ENCODE peak calls at places on chromosomes 5 and 9, in five cellular contexts. C is GM23338; E is PC-9; P is naive thymus-derived CD4-positive, alpha-beta T cell; T is NT2/D1. R is an unnamed sample.

GRCh38 chr9:106288689-106289088 is 574.3 kb upstream of the ZNF462 start:
- DNase-seq in P (no peak), E (no peak), C (no peak), T (no peak), R (no peak)

GRCh38 chr5:122656107-122656506 is 118.8 kb upstream of the SNX2 start:
- DNase-seq in P (no peak), T (no peak), C (no peak), E (no peak), R (no peak)

GRCh38 chr9:134724231-134724911 is 82.8 kb downstream of the COL5A1 start:
- DNase-seq in C (no peak), P (no peak), T (no peak), E (no peak), R (no peak)

GRCh38 chr5:16888694-16889124 is 47.4 kb downstream of the MYO10 start:
- DNase-seq in C (no peak), T (no peak), E (peak; percentile 63), P (no peak), R (no peak)

GRCh38 chr5:52685621-52686370 is 101.9 kb upstream of the ITGA1 start:
- DNase-seq in T (no peak), E (no peak), P (no peak), C (peak; percentile 49), R (no peak)

GRCh38 chr9:4301302-4301701 is 1.4 kb upstream of the GLIS3 start:
- DNase-seq in P (no peak), E (peak; percentile 53), C (no peak), T (no peak), R (peak; percentile 40)

GRCh38 chr5:15789661-15790060 is 289.7 kb downstream of the FBXL7 start:
- DNase-seq in T (no peak), E (no peak), P (no peak), C (no peak), R (no peak)

GRCh38 chr5:169762338-169763095 is 125.4 kb downstream of the DOCK2 start:
- DNase-seq in E (no peak), T (no peak), P (no peak), C (no peak), R (no peak)

GRCh38 chr9:5518061-5518936 is 8.0 kb downstream of the PDCD1LG2 start:
- DNase-seq in E (no peak), P (no peak), C (no peak), T (no peak), R (no peak)

DNA sequence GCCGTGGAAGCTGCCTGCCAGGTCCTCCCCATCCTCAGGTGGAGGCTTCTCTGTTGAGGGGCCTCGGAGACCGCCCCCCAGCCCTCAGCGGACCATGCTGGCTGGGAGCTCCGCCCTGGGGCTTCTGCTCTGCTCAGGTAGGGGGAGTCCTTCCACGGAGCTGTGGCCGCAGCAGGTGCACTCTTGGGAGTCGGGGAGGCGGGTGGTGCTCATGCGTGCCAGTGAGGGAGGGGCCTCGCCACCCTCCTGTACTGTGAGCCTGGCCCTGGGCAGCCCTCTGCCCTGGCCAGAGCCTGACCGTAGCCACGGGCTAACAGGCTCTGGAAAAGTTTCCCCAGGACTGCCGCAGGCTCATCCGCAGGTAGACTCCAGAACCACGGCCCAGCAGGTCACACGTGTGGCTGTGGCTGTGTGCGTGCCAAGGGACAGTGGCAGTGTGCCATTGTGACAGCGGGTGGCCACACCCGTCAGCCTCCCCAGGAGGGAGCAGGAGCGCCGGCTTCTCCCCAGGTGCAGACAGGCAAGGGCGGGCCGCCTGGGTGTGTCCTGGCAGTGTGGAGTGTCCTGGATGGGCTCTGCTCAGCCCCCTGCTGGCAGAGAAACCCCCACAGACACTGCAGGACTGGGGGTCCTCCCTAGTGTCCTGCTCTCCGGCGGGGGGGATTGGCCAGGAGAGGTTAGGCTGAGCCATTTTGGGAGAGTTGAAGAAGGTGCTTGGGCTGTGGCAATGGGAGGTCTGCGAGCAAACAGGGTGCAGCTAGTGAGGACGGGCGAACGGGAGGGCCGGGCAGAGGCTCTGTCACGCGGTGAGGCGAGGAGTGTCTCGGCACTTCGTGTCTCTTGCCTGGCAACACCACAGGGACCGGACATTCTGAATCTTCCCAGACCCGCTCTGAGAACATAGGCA is 29.5 kb downstream of the TPPP start:
- DNase-seq in P (no peak), E (no peak), T (no peak), C (no peak), R (no peak)
- H3K4me3 ChIP-seq in P (no peak overlapping the region), E (no peak overlapping the region), T (no peak overlapping the region), C (no peak overlapping the region), R (no peak overlapping the region)

GRCh38 chr5:78705826-78706225 is 57.3 kb upstream of the LHFPL2 start:
- DNase-seq in E (no peak), P (no peak), T (no peak), C (no peak), R (no peak)

GRCh38 chr5:78706381-78706780 is 57.8 kb upstream of the LHFPL2 start:
- DNase-seq in C (no peak), E (no peak), P (no peak), T (no peak), R (no peak)

GRCh38 chr5:78701795-78702406 is 53.3 kb upstream of the LHFPL2 start:
- DNase-seq in T (no peak), C (no peak), E (no peak), P (no peak), R (no peak)

GRCh38 chr5:78706825-78707224 is 58.3 kb upstream of the LHFPL2 start:
- DNase-seq in C (no peak), E (no peak), T (no peak), P (no peak), R (no peak)
- H3K4me3 ChIP-seq in C (no peak overlapping the region), E (no peak overlapping the region), T (no peak overlapping the region), P (no peak overlapping the region), R (no peak overlapping the region)

DNA sequence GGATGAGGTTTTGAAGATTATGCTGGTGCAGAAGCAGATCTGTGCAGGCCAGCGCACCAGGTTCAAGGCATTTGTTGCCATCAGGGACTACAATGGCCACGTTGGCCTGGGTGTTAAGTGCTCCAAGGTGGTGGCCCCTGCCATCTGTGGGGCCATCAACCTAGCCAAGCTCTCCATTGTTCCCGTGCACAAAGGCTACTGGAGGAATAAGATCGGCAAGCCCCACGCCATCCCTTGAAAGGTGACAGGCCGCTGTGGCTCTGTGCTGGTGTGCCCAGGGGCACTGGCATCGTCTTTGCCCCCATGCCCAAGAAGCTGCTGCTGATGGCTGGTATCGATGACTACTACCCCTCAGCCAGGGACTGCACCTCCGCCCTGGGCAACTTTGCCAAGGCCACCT is 142.5 kb downstream of the SPATA31D1 start:
- DNase-seq in P (no peak), C (no peak), E (no peak), T (no peak), R (no peak)
- H3K4me3 ChIP-seq in P (no peak overlapping the region), C (no peak overlapping the region), E (no peak overlapping the region), T (no peak overlapping the region), R (no peak overlapping the region)

GRCh38 chr5:158991391-158991790 is 108.3 kb downstream of the EBF1 start:
- DNase-seq in P (no peak), T (no peak), E (no peak), C (no peak), R (no peak)
- H3K4me3 ChIP-seq in P (no peak overlapping the region), T (no peak overlapping the region), E (no peak overlapping the region), C (no peak overlapping the region), R (no peak overlapping the region)

GRCh38 chr9:93131599-93132286 is 2.3 kb downstream of the NINJ1 start:
- DNase-seq in E (no peak), C (no peak), T (no peak), P (no peak), R (no peak)

GRCh38 chr9:93129691-93130500 is 4.2 kb downstream of the NINJ1 start:
- DNase-seq in P (no peak), T (no peak), C (no peak), E (no peak), R (no peak)

GRCh38 chr9:93132287-93132927 is 1.6 kb downstream of the NINJ1 start:
- DNase-seq in P (no peak), T (no peak), E (no peak), C (peak; percentile 31), R (no peak)

GRCh38 chr9:93129286-93129685 is 4.8 kb downstream of the NINJ1 start:
- DNase-seq in E (no peak), C (no peak), T (no peak), P (no peak), R (no peak)

GRCh38 chr9:93130861-93131481 is 3.1 kb downstream of the NINJ1 start:
- DNase-seq in P (no peak), T (no peak), C (no peak), E (no peak), R (no peak)
- H3K4me3 ChIP-seq in P (no peak overlapping the region), T (no peak overlapping the region), C (no peak overlapping the region), E (no peak overlapping the region), R (no peak overlapping the region)

GRCh38 chr5:151086192-151086869 is 5.5 kb upstream of the TNIP1 start:
- DNase-seq in C (no peak), T (no peak), P (no peak), E (no peak), R (no peak)
- H3K4me3 ChIP-seq in C (no peak overlapping the region), T (no peak overlapping the region), P (no peak overlapping the region), E (no peak overlapping the region), R (no peak overlapping the region)

GRCh38 chr9:87065981-87066380 is 118.7 kb upstream of the GAS1 start:
- DNase-seq in E (no peak), C (no peak), P (no peak), T (no peak), R (no peak)

GRCh38 chr9:87064311-87064710 is 117.0 kb upstream of the GAS1 start:
- DNase-seq in E (no peak), P (no peak), C (no peak), T (no peak), R (no peak)

GRCh38 chr9:87062706-87063105 is 115.4 kb upstream of the GAS1 start:
- DNase-seq in P (no peak), E (no peak), T (no peak), C (no peak), R (no peak)

GRCh38 chr9:87063246-87063645 is 115.9 kb upstream of the GAS1 start:
- DNase-seq in C (no peak), E (no peak), T (no peak), P (no peak), R (no peak)

GRCh38 chr9:87063883-87064282 is 116.6 kb upstream of the GAS1 start:
- DNase-seq in P (no peak), T (no peak), E (no peak), C (no peak), R (no peak)
- H3K4me3 ChIP-seq in P (no peak overlapping the region), T (no peak overlapping the region), E (no peak overlapping the region), C (no peak overlapping the region), R (no peak overlapping the region)

DNA sequence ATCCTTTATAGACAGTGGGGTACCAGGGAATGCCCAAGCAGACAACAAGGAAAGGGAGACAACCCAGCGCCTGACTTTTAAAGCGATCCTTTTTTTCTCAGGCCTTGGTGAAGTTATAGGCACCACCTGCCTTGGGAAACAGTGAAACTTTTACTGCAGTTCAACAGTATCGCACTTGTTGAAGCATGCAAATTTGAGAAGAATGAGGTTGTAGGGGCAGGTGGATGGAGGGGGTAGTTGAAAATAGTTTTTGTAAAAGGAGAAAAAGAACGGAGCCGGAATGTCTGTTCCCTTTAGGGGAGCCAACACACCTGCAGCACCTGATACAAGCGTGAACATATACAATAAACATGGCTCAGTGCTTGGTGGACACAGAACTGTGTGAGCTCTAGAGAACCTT is 190.2 kb upstream of the NR3C1 start:
- DNase-seq in E (no peak), P (no peak), T (no peak), C (no peak), R (no peak)
- H3K4me3 ChIP-seq in E (no peak overlapping the region), P (no peak overlapping the region), T (no peak overlapping the region), C (no peak overlapping the region), R (no peak overlapping the region)

R was measured in NB4.